ENCODE peak calls at places on chromosomes 3 and 15, in ten cellular contexts. V is adrenal gland, B is testis, H is A673, N is endothelial cell of umbilical vein, Q is AG09309, S is aorta, G is esophagus muscularis mucosa, P is PC-3, Y is uterus. L is an unnamed sample.

GRCh38 chr3:123028233-123028828 is 768 bp upstream of the SEMA5B start:
- DNase-seq in Y (peak), B (peak), G (no peak), Q (peak), P (peak), S (no peak), V (peak), N (peak), H (peak), L (peak)

GRCh38 chr3:44832032-44832431 is 29.7 kb upstream of the TMEM42 start:
- DNase-seq in H (no peak), B (no peak), P (no peak), Y (no peak), N (no peak), Q (no peak), V (no peak), S (no peak), G (no peak), L (no peak)

GRCh38 chr15:77122576-77122975 is 51.7 kb upstream of the TSPAN3 start:
- DNase-seq in N (no peak), S (no peak), Q (no peak), Y (no peak), B (no peak), P (no peak), V (no peak), G (no peak), H (no peak), L (no peak)

GRCh38 chr3:141076821-141077571 is 25.8 kb downstream of the SPSB4 start:
- DNase-seq in S (peak), Q (peak), H (peak), V (peak), P (no peak), N (peak), Y (peak), B (peak), G (no peak), L (peak)

GRCh38 chr15:71951134-71951533 is 140.8 kb downstream of the NR2E3 start:
- DNase-seq in S (no peak), Y (no peak), B (no peak), G (no peak), P (no peak), H (no peak), N (no peak), V (no peak), Q (no peak), L (peak)

GRCh38 chr15:49094923-49095322 is 48.7 kb upstream of the SECISBP2L start:
- DNase-seq in Q (no peak), N (no peak), V (no peak), S (no peak), H (no peak), Y (no peak), G (no peak), B (no peak), P (no peak), L (no peak)

GRCh38 chr15:77855871-77856270 is 221.6 kb downstream of the TBC1D2B start:
- DNase-seq in G (no peak), P (no peak), Y (no peak), N (no peak), Q (no peak), S (peak), V (no peak), H (no peak), B (no peak), L (no peak)

GRCh38 chr3:14793858-14794234 is 24.9 kb upstream of the FGD5 start:
- DNase-seq in P (no peak), N (no peak), H (no peak), Y (no peak), S (no peak), Q (no peak), G (no peak), V (no peak), B (no peak), L (no peak)

GRCh38 chr15:49990835-49991540 is 128.0 kb downstream of the ATP8B4 start:
- DNase-seq in S (no peak), G (no peak), P (no peak), B (no peak), Q (peak), H (no peak), V (no peak), Y (no peak), N (no peak), L (peak)

GRCh38 chr15:30885814-30886213 is 17.9 kb upstream of the FAN1 start:
- DNase-seq in S (no peak), H (no peak), N (peak), Y (no peak), B (no peak), V (no peak), G (no peak), Q (no peak), P (peak), L (peak)

GRCh38 chr3:142782616-142783015 is 58.8 kb downstream of the TRPC1 start:
- DNase-seq in S (no peak), G (no peak), B (no peak), P (no peak), Y (no peak), V (no peak), Q (no peak), N (no peak), H (no peak), L (no peak)

GRCh38 chr3:492586-493296 is 296.2 kb downstream of the CHL1 start:
- DNase-seq in H (no peak), V (no peak), S (no peak), N (no peak), Q (no peak), G (no peak), P (no peak), B (no peak), Y (no peak), L (no peak)

GRCh38 chr3:150117076-150117475 is 146.4 kb upstream of the PFN2 start:
- DNase-seq in Q (no peak), P (no peak), G (no peak), V (no peak), H (no peak), N (no peak), S (no peak), Y (no peak), B (no peak), L (no peak)

GRCh38 chr3:126124148-126124868 is 40.4 kb upstream of the SLC41A3 start:
- DNase-seq in Q (no peak), B (no peak), P (no peak), N (no peak), Y (peak), G (peak), V (peak), S (peak), H (no peak), L (no peak)

GRCh38 chr3:73497646-73498406 is 126.9 kb downstream of the PDZRN3 start:
- DNase-seq in S (no peak), Q (no peak), V (no peak), H (no peak), Y (no peak), G (peak), B (no peak), P (no peak), N (no peak), L (no peak)

GRCh38 chr3:42187936-42188335 is 78.0 kb downstream of the CCK start:
- DNase-seq in Q (no peak), Y (no peak), B (no peak), V (no peak), H (no peak), P (no peak), S (no peak), N (no peak), G (no peak), L (no peak)

GRCh38 chr3:73727117-73727802 is 102.5 kb upstream of the PDZRN3 start:
- DNase-seq in H (peak), G (no peak), Y (peak), B (no peak), Q (peak), V (peak), P (no peak), S (no peak), N (no peak), L (peak)

GRCh38 chr3:69505770-69506407 is 120.0 kb upstream of the FRMD4B start:
- DNase-seq in P (no peak), Q (no peak), Y (no peak), H (no peak), S (no peak), G (no peak), V (peak), N (peak), B (no peak), L (peak)

GRCh38 chr3:186024210-186024609 is 84.7 kb downstream of the ETV5 start:
- DNase-seq in H (no peak), B (peak), Y (peak), Q (no peak), V (no peak), G (peak), P (no peak), N (no peak), S (no peak), L (no peak)

GRCh38 chr15:65937046-65937445 is 67.8 kb downstream of the RAB11A start:
- DNase-seq in S (no peak), Q (no peak), N (no peak), H (no peak), V (no peak), B (no peak), Y (no peak), G (no peak), P (no peak), L (no peak)

DNA sequence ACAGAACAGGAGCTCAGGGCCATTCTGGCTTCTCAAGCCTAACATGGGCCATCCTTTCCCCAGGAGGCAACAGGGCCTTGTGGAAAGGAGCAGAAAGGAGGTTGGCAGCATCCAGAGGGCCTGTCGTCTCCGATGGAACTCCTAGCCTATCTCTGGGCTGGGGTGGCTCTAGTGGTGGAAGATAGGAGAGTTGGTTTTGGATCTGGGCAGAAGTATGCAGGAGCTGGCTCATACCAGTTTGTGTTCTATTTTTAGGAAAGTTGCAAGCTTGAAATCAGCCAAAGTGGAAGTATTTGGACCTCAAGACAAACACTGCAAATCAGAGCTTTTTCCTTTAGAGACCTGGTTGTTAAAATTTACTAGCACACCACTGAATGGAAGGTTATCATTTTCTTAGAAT is 35.4 kb upstream of the XCR1 start:
- DNase-seq in B (no peak), H (no peak), S (no peak), P (no peak), Y (no peak), V (no peak), Q (no peak), N (no peak), G (no peak), L (peak)
- H3K4me3 ChIP-seq in B (no peak), H (no peak), S (no peak), P (no peak), Y (no peak), V (no peak), Q (no peak), N (no peak), G (no peak), L (no peak)

GRCh38 chr15:68561901-68562300 is 16.9 kb upstream of the CORO2B start:
- DNase-seq in S (peak), P (no peak), Y (no peak), N (no peak), G (no peak), V (peak), B (no peak), Q (no peak), H (no peak), L (no peak)
- H3K4me3 ChIP-seq in S (no peak), P (no peak), Y (no peak), N (no peak), G (no peak), V (no peak), B (no peak), Q (no peak), H (no peak), L (no peak)

DNA sequence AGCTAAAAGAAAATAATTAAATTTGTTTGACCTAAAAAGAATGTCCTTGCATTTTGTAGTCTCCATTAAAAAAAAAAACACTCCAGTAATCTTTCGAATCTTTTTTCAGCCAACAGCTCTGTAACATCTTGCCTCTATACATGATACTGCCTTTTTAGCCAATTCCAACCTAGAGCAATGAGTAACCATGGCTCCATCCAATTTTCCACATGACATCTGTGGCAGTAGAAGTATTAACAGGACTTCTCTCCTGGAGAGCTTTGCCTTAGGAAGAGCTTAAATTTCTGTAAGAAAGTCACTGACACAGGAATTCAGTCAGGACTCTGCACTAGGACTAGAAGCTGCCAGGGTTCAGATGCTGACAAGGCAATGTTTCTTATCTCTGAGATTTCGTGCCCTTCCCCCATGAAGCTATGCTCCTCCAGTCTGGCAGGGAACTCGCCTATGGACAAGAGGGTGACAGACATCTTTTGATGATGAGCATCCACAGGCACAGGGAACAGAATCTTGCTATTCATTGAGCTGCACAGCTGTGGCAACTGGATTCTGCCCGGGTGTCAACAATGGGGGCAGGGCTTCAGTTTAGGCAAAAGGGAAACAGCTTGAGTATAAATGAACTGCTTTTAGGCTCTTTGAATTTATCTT is 81.8 kb downstream of the ALCAM start:
- DNase-seq in Y (no peak), P (no peak), G (no peak), H (no peak), N (no peak), B (no peak), V (no peak), S (no peak), Q (no peak), L (peak)
- H3K4me3 ChIP-seq in Y (no peak), P (no peak), G (no peak), H (no peak), N (no peak), B (no peak), V (no peak), S (no peak), Q (no peak), L (no peak)

DNA sequence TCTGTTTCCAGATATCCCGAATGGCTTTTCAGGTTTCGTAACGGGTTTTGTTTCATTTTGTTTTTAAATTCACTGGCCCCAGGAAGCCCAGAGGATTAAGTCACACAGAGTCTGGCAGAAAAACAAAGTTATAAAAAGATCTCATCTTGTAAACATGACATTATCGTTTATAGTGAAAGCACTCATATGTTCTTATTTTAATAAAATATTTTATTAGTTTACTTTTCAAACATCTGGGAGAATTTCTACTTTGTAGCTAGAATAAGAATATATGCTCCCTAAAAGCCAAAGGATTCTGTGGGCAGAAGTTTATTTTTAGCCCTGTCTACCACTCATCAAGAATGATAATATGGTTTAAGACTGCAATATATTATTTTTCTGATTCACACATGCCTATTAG is 149.3 kb upstream of the SLC2A2 start:
- DNase-seq in G (no peak), V (no peak), S (no peak), N (no peak), P (peak), Y (no peak), Q (peak), B (no peak), H (no peak), L (no peak)
- H3K4me3 ChIP-seq in G (peak), V (peak), S (peak), N (no peak), P (peak), Y (peak), Q (peak), B (no peak), H (no peak), L (no peak)

DNA sequence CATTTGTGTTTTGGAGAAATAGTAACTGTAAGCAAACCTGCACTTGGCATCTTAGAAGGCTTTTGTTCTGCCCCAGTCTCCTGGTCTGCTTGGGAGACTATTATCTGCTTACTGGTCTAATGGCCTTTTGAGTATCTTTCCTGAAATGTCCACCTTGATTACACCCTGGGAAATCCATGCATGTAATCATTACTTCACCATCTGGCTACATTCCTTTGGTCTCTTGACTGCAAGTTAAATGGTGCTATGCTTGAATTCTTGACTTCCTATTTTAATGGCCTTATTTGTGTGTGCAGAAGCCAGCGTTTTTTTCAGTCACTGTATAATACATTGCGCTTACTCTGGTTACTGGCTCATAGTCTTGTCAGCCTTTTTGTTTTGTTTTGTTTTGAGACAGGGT is 29.9 kb downstream of the CHD2 start:
- DNase-seq in Q (no peak), B (no peak), V (no peak), G (no peak), Y (no peak), P (no peak), H (no peak), N (no peak), S (no peak), L (no peak)
- H3K4me3 ChIP-seq in Q (no peak), B (no peak), V (no peak), G (no peak), Y (no peak), P (no peak), H (no peak), N (no peak), S (no peak), L (no peak)

GRCh38 chr3:146159037-146159436 is 1.9 kb downstream of the PLOD2 start:
- DNase-seq in G (no peak), S (no peak), Y (no peak), Q (no peak), N (peak), V (no peak), H (no peak), P (no peak), B (no peak), L (no peak)
- H3K4me3 ChIP-seq in G (peak), S (peak), Y (peak), Q (peak), N (peak), V (peak), H (peak), P (peak), B (no peak), L (peak)

L was measured in cardiac fibroblast.